ENCODE peak calls at places on chromosomes 12 and 14, in nine cellular contexts. Y is neuronal stem cell, I is astrocyte of the cerebellum, F is mesendoderm, D is cardiac fibroblast, E is Panc1, H is AG04450, C is right cardiac atrium, B is endodermal cell. P is an unnamed sample.

GRCh38 chr12:104603545-104603973 is 146.8 kb downstream of the CHST11 start:
- DNase-seq in F (no peak), H (no peak), B (no peak), D (peak; percentile 72), Y (no peak), C (no peak), I (no peak), E (no peak), P (no peak)

GRCh38 chr14:50062438-50063039 is 53.8 kb downstream of the VCPKMT start:
- DNase-seq in D (peak; percentile 68), B (peak; percentile 84), H (no peak), E (no peak), Y (no peak), C (no peak), I (no peak), F (peak; percentile 90), P (peak; percentile 42)

GRCh38 chr12:13116259-13116658 is 12.8 kb upstream of the GSG1 start:
- DNase-seq in C (peak; percentile 51), E (no peak), F (no peak), Y (no peak), D (no peak), I (no peak), B (peak; percentile 59), H (no peak), P (no peak)

GRCh38 chr12:56029666-56030293 is 8.9 kb downstream of the IKZF4 start:
- DNase-seq in D (peak; percentile 74), I (peak; percentile 43), B (peak; percentile 83), E (no peak), H (no peak), Y (no peak), C (no peak), F (peak; percentile 59), P (no peak)

GRCh38 chr12:2076728-2077127 is 23.9 kb downstream of the CACNA1C start:
- DNase-seq in F (no peak), C (no peak), B (no peak), E (no peak), I (no peak), D (no peak), Y (no peak), H (no peak), P (no peak)

GRCh38 chr12:32312049-32312670 is 87.2 kb upstream of the FGD4 start:
- DNase-seq in D (peak; percentile 80), C (no peak), H (peak; percentile 46), Y (peak; percentile 32), I (peak; percentile 70), E (peak; percentile 45), B (no peak), F (peak; percentile 85), P (peak; percentile 22)

GRCh38 chr14:35224615-35225014 is 67.6 kb upstream of the PSMA6 start:
- DNase-seq in F (no peak), B (no peak), E (no peak), I (no peak), D (no peak), H (no peak), Y (no peak), C (no peak), P (no peak)

GRCh38 chr12:41167701-41168100 is 20.4 kb upstream of the PDZRN4 start:
- DNase-seq in B (no peak), D (no peak), H (no peak), C (no peak), E (no peak), I (no peak), F (no peak), Y (no peak), P (no peak)

GRCh38 chr12:80702889-80703605 is 4.4 kb upstream of the MYF6 start:
- DNase-seq in I (peak; percentile 23), D (peak; percentile 84), Y (no peak), E (no peak), B (no peak), H (peak; percentile 16), C (no peak), F (peak; percentile 31), P (peak; percentile 64)

GRCh38 chr12:102120886-102121285 is 903 bp downstream of the PARPBP start:
- DNase-seq in D (peak; percentile 36), Y (no peak), C (no peak), E (no peak), H (no peak), I (no peak), F (peak; percentile 63), B (peak; percentile 63), P (no peak)

GRCh38 chr12:124545508-124546418 is 21.6 kb downstream of the NCOR2 start:
- DNase-seq in B (no peak), H (no peak), C (no peak), F (no peak), I (no peak), Y (no peak), D (peak; percentile 70), E (no peak), P (no peak)
- H3K4me3 ChIP-seq in B (no peak overlapping the region), H (no peak overlapping the region), C (no peak overlapping the region), F (no peak overlapping the region), I (no peak overlapping the region), Y (no peak overlapping the region), D (no peak overlapping the region), E (peak overlapping the region; percentile 28), P (no peak overlapping the region)

GRCh38 chr12:65728348-65728912 is 95.9 kb upstream of the HMGA2 start:
- DNase-seq in H (no peak), F (no peak), C (no peak), I (no peak), Y (no peak), E (no peak), B (no peak), D (peak; percentile 11), P (no peak)
- H3K4me3 ChIP-seq in H (peak overlapping the region; percentile 68), F (no peak overlapping the region), C (no peak overlapping the region), I (peak overlapping the region; percentile 58), Y (no peak overlapping the region), E (no peak overlapping the region), B (peak overlapping the region; percentile 83), D (peak overlapping the region; percentile 51), P (peak overlapping the region; percentile 66)

GRCh38 chr12:74171478-74171909 is 366.1 kb upstream of the ATXN7L3B start:
- DNase-seq in H (no peak), F (no peak), D (no peak), C (no peak), I (no peak), Y (no peak), B (no peak), E (no peak), P (no peak)

GRCh38 chr12:74166096-74166495 is 371.5 kb upstream of the ATXN7L3B start:
- DNase-seq in F (no peak), H (no peak), D (no peak), B (no peak), C (no peak), E (no peak), I (no peak), Y (no peak), P (no peak)

GRCh38 chr12:74169607-74170006 is 368.0 kb upstream of the ATXN7L3B start:
- DNase-seq in D (no peak), H (no peak), Y (no peak), B (no peak), E (no peak), C (no peak), F (no peak), I (no peak), P (no peak)

GRCh38 chr12:74170645-74171477 is 366.8 kb upstream of the ATXN7L3B start:
- DNase-seq in H (no peak), B (no peak), E (no peak), F (no peak), I (no peak), C (no peak), D (no peak), Y (no peak), P (no peak)
- H3K4me3 ChIP-seq in H (no peak overlapping the region), B (no peak overlapping the region), E (no peak overlapping the region), F (no peak overlapping the region), I (no peak overlapping the region), C (no peak overlapping the region), D (no peak overlapping the region), Y (no peak overlapping the region), P (no peak overlapping the region)

GRCh38 chr14:70916776-70917175 is 9.5 kb downstream of the PCNX1 start:
- DNase-seq in C (no peak), Y (no peak), E (no peak), D (no peak), B (no peak), H (no peak), I (no peak), F (no peak), P (no peak)

GRCh38 chr14:70920608-70921007 is 13.3 kb downstream of the PCNX1 start:
- DNase-seq in H (no peak), E (no peak), C (no peak), D (no peak), F (no peak), Y (no peak), B (no peak), I (no peak), P (no peak)

GRCh38 chr14:70921669-70922068 is 14.4 kb downstream of the PCNX1 start:
- DNase-seq in C (no peak), D (peak; percentile 44), I (no peak), E (no peak), Y (no peak), H (no peak), F (no peak), B (no peak), P (no peak)

GRCh38 chr14:70917633-70918032 is 10.4 kb downstream of the PCNX1 start:
- DNase-seq in E (no peak), I (no peak), F (no peak), C (no peak), B (no peak), D (no peak), Y (no peak), H (no peak), P (no peak)

GRCh38 chr14:70919774-70920173 is 12.5 kb downstream of the PCNX1 start:
- DNase-seq in B (no peak), E (no peak), Y (no peak), F (no peak), I (no peak), D (peak; percentile 66), C (no peak), H (no peak), P (no peak)
- H3K4me3 ChIP-seq in B (no peak overlapping the region), E (no peak overlapping the region), Y (no peak overlapping the region), F (no peak overlapping the region), I (no peak overlapping the region), D (no peak overlapping the region), C (no peak overlapping the region), H (no peak overlapping the region), P (no peak overlapping the region)

DNA sequence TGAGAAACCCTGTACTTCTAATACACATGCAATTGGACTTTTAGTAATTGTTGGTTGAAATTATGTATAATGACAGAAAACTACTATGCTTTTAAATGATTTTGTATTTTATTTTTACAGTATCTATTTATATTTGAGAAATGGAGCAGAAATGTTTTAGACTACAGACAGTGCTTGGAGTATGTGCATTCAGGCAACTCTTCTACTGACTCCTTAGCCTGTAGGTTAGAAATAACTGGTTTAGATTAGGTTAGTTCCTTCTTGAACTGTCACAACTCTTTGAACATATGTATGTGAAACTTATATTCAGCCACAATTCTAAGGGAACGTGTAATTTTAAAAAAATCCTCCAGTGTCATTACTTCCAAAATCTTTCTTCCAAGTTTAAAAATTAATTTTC is 1.7 kb downstream of the FGFR1OP2 start:
- DNase-seq in H (no peak), F (no peak), Y (no peak), B (no peak), C (no peak), E (no peak), I (no peak), D (no peak), P (no peak)
- H3K4me3 ChIP-seq in H (peak overlapping the region; percentile 94), F (no peak overlapping the region), Y (no peak overlapping the region), B (peak overlapping the region; percentile 98), C (peak overlapping the region; percentile 79), E (peak overlapping the region; percentile 98), I (peak overlapping the region; percentile 92), D (peak overlapping the region; percentile 99), P (peak overlapping the region; percentile 96)

DNA sequence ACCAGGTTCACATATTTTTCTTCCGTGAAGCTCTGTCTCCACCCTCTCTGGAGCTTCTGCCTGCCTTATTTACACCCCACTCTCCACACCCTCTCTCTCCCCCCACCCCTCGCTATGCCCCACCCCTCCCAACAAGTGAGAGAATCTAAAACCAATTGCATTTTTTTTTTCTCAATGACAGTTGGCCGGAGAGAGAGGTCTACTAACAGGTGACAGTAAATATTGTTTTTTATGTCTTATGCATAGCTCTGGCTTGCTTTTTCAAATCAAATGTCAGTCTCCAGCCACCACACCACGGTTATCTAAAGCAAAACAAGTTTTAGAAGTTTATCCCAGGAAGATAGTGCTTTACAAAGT is at the start of gene KCNC2:
- DNase-seq in F (no peak), I (no peak), E (no peak), D (no peak), B (no peak), H (no peak), C (no peak), Y (no peak), P (no peak)
- H3K4me3 ChIP-seq in F (no peak within 1 kb of the TSS), I (peak within 1 kb of the TSS; percentile 27), E (no peak within 1 kb of the TSS), D (no peak within 1 kb of the TSS), B (peak within 1 kb of the TSS; percentile 64), H (no peak within 1 kb of the TSS), C (no peak within 1 kb of the TSS), Y (peak within 1 kb of the TSS; percentile 74), P (peak within 1 kb of the TSS; percentile 26)

P was measured in skeletal muscle cell.